ENCODE peak calls at places on chromosomes 3 and 15, in nine cellular contexts. One of them, this sample, is unnamed.

GRCh38 chr3:127420825-127421224 is 133.0 kb upstream of the PRR20G start:
- DNase-seq in stimulated activated CD4-positive, alpha-beta T cell treated with anti-CD3 and anti-CD28 coated beads, TNF-alpha, amount 100 ng/mL, for 1 hour: no peak
- DNase-seq in CD8-positive, alpha-beta T cell: no peak
- DNase-seq in NCI-H1417: no peak
- DNase-seq in A549: no peak
- DNase-seq in ascending aorta: no peak
- DNase-seq in AG20443: no peak
- DNase-seq in activated CD8-positive, alpha-beta memory T cell treated with anti-CD3 and anti-CD28 coated beads for 48 hours: no peak
- DNase-seq in posterior vena cava: peak; percentile 62
- DNase-seq in this sample: no peak

GRCh38 chr3:186653984-186654383 is 11.8 kb upstream of the HRG start:
- DNase-seq in posterior vena cava: no peak
- DNase-seq in NCI-H1417: no peak
- DNase-seq in A549: peak; percentile 15
- DNase-seq in stimulated activated CD4-positive, alpha-beta T cell treated with anti-CD3 and anti-CD28 coated beads, TNF-alpha, amount 100 ng/mL, for 1 hour: no peak
- DNase-seq in ascending aorta: no peak
- DNase-seq in AG20443: peak; percentile 17
- DNase-seq in activated CD8-positive, alpha-beta memory T cell treated with anti-CD3 and anti-CD28 coated beads for 48 hours: no peak
- DNase-seq in CD8-positive, alpha-beta T cell: no peak
- DNase-seq in this sample: no peak

GRCh38 chr15:67953286-67953685 is 100.8 kb upstream of the PIAS1 start:
- DNase-seq in NCI-H1417: no peak
- DNase-seq in stimulated activated CD4-positive, alpha-beta T cell treated with anti-CD3 and anti-CD28 coated beads, TNF-alpha, amount 100 ng/mL, for 1 hour: no peak
- DNase-seq in ascending aorta: no peak
- DNase-seq in posterior vena cava: no peak
- DNase-seq in AG20443: no peak
- DNase-seq in activated CD8-positive, alpha-beta memory T cell treated with anti-CD3 and anti-CD28 coated beads for 48 hours: no peak
- DNase-seq in A549: no peak
- DNase-seq in CD8-positive, alpha-beta T cell: no peak
- DNase-seq in this sample: no peak

GRCh38 chr3:188503647-188504046 is 349.7 kb downstream of the LPP start:
- DNase-seq in NCI-H1417: no peak
- DNase-seq in A549: no peak
- DNase-seq in stimulated activated CD4-positive, alpha-beta T cell treated with anti-CD3 and anti-CD28 coated beads, TNF-alpha, amount 100 ng/mL, for 1 hour: no peak
- DNase-seq in CD8-positive, alpha-beta T cell: no peak
- DNase-seq in posterior vena cava: no peak
- DNase-seq in AG20443: no peak
- DNase-seq in activated CD8-positive, alpha-beta memory T cell treated with anti-CD3 and anti-CD28 coated beads for 48 hours: no peak
- DNase-seq in ascending aorta: no peak
- DNase-seq in this sample: no peak

GRCh38 chr3:14274999-14275961 is 96.7 kb downstream of the LSM3 start:
- DNase-seq in ascending aorta: no peak
- DNase-seq in AG20443: no peak
- DNase-seq in NCI-H1417: peak; percentile 2
- DNase-seq in stimulated activated CD4-positive, alpha-beta T cell treated with anti-CD3 and anti-CD28 coated beads, TNF-alpha, amount 100 ng/mL, for 1 hour: no peak
- DNase-seq in activated CD8-positive, alpha-beta memory T cell treated with anti-CD3 and anti-CD28 coated beads for 48 hours: no peak
- DNase-seq in A549: no peak
- DNase-seq in posterior vena cava: no peak
- DNase-seq in CD8-positive, alpha-beta T cell: no peak
- DNase-seq in this sample: no peak

GRCh38 chr3:8204846-8205624 is 296.6 kb upstream of the LMCD1 start:
- DNase-seq in posterior vena cava: no peak
- DNase-seq in AG20443: peak; percentile 53
- DNase-seq in stimulated activated CD4-positive, alpha-beta T cell treated with anti-CD3 and anti-CD28 coated beads, TNF-alpha, amount 100 ng/mL, for 1 hour: no peak
- DNase-seq in A549: no peak
- DNase-seq in activated CD8-positive, alpha-beta memory T cell treated with anti-CD3 and anti-CD28 coated beads for 48 hours: no peak
- DNase-seq in CD8-positive, alpha-beta T cell: no peak
- DNase-seq in NCI-H1417: no peak
- DNase-seq in ascending aorta: no peak
- DNase-seq in this sample: no peak

GRCh38 chr15:55879181-55879580 is 114.2 kb downstream of the NEDD4 start:
- DNase-seq in activated CD8-positive, alpha-beta memory T cell treated with anti-CD3 and anti-CD28 coated beads for 48 hours: no peak
- DNase-seq in posterior vena cava: no peak
- DNase-seq in NCI-H1417: no peak
- DNase-seq in CD8-positive, alpha-beta T cell: no peak
- DNase-seq in ascending aorta: no peak
- DNase-seq in A549: no peak
- DNase-seq in AG20443: peak; percentile 15
- DNase-seq in stimulated activated CD4-positive, alpha-beta T cell treated with anti-CD3 and anti-CD28 coated beads, TNF-alpha, amount 100 ng/mL, for 1 hour: no peak
- DNase-seq in this sample: no peak

GRCh38 chr3:119700269-119700919 is 2.4 kb upstream of the CFAP91 start:
- DNase-seq in activated CD8-positive, alpha-beta memory T cell treated with anti-CD3 and anti-CD28 coated beads for 48 hours: no peak
- DNase-seq in posterior vena cava: no peak
- DNase-seq in stimulated activated CD4-positive, alpha-beta T cell treated with anti-CD3 and anti-CD28 coated beads, TNF-alpha, amount 100 ng/mL, for 1 hour: no peak
- DNase-seq in AG20443: no peak
- DNase-seq in ascending aorta: no peak
- DNase-seq in A549: no peak
- DNase-seq in CD8-positive, alpha-beta T cell: peak; percentile 6
- DNase-seq in NCI-H1417: no peak
- DNase-seq in this sample: no peak

GRCh38 chr3:9196009-9196408 is 53.4 kb downstream of the SRGAP3 start:
- DNase-seq in A549: no peak
- DNase-seq in activated CD8-positive, alpha-beta memory T cell treated with anti-CD3 and anti-CD28 coated beads for 48 hours: no peak
- DNase-seq in CD8-positive, alpha-beta T cell: no peak
- DNase-seq in AG20443: no peak
- DNase-seq in NCI-H1417: peak; percentile 23
- DNase-seq in stimulated activated CD4-positive, alpha-beta T cell treated with anti-CD3 and anti-CD28 coated beads, TNF-alpha, amount 100 ng/mL, for 1 hour: no peak
- DNase-seq in ascending aorta: no peak
- DNase-seq in posterior vena cava: no peak
- DNase-seq in this sample: no peak

GRCh38 chr3:101624857-101625256 is 50.9 kb downstream of the PCNP start:
- DNase-seq in CD8-positive, alpha-beta T cell: no peak
- DNase-seq in stimulated activated CD4-positive, alpha-beta T cell treated with anti-CD3 and anti-CD28 coated beads, TNF-alpha, amount 100 ng/mL, for 1 hour: no peak
- DNase-seq in posterior vena cava: peak; percentile 40
- DNase-seq in A549: no peak
- DNase-seq in NCI-H1417: no peak
- DNase-seq in ascending aorta: no peak
- DNase-seq in AG20443: no peak
- DNase-seq in activated CD8-positive, alpha-beta memory T cell treated with anti-CD3 and anti-CD28 coated beads for 48 hours: no peak
- DNase-seq in this sample: no peak

GRCh38 chr15:74406992-74407705 is 26.6 kb downstream of the SEMA7A start:
- DNase-seq in stimulated activated CD4-positive, alpha-beta T cell treated with anti-CD3 and anti-CD28 coated beads, TNF-alpha, amount 100 ng/mL, for 1 hour: no peak
- DNase-seq in AG20443: peak; percentile 97
- DNase-seq in ascending aorta: no peak
- DNase-seq in activated CD8-positive, alpha-beta memory T cell treated with anti-CD3 and anti-CD28 coated beads for 48 hours: no peak
- DNase-seq in NCI-H1417: no peak
- DNase-seq in posterior vena cava: no peak
- DNase-seq in A549: peak; percentile 31
- DNase-seq in CD8-positive, alpha-beta T cell: no peak
- DNase-seq in this sample: no peak

GRCh38 chr15:62135532-62136134 is 29.5 kb downstream of the C2CD4B start:
- DNase-seq in stimulated activated CD4-positive, alpha-beta T cell treated with anti-CD3 and anti-CD28 coated beads, TNF-alpha, amount 100 ng/mL, for 1 hour: no peak
- DNase-seq in NCI-H1417: no peak
- DNase-seq in A549: no peak
- DNase-seq in activated CD8-positive, alpha-beta memory T cell treated with anti-CD3 and anti-CD28 coated beads for 48 hours: no peak
- DNase-seq in AG20443: no peak
- DNase-seq in posterior vena cava: no peak
- DNase-seq in CD8-positive, alpha-beta T cell: no peak
- DNase-seq in ascending aorta: no peak
- DNase-seq in this sample: no peak

GRCh38 chr15:56989411-56989924 is 71.0 kb downstream of the TCF12 start:
- DNase-seq in A549: no peak
- DNase-seq in AG20443: no peak
- DNase-seq in posterior vena cava: no peak
- DNase-seq in ascending aorta: no peak
- DNase-seq in CD8-positive, alpha-beta T cell: no peak
- DNase-seq in NCI-H1417: no peak
- DNase-seq in activated CD8-positive, alpha-beta memory T cell treated with anti-CD3 and anti-CD28 coated beads for 48 hours: no peak
- DNase-seq in stimulated activated CD4-positive, alpha-beta T cell treated with anti-CD3 and anti-CD28 coated beads, TNF-alpha, amount 100 ng/mL, for 1 hour: no peak
- DNase-seq in this sample: no peak

GRCh38 chr15:62334581-62334980 is 169.5 kb upstream of the C2CD4B start:
- DNase-seq in NCI-H1417: no peak
- DNase-seq in activated CD8-positive, alpha-beta memory T cell treated with anti-CD3 and anti-CD28 coated beads for 48 hours: no peak
- DNase-seq in stimulated activated CD4-positive, alpha-beta T cell treated with anti-CD3 and anti-CD28 coated beads, TNF-alpha, amount 100 ng/mL, for 1 hour: no peak
- DNase-seq in A549: no peak
- DNase-seq in ascending aorta: no peak
- DNase-seq in AG20443: no peak
- DNase-seq in posterior vena cava: no peak
- DNase-seq in CD8-positive, alpha-beta T cell: no peak
- DNase-seq in this sample: no peak

GRCh38 chr3:120648290-120648689 is 33.7 kb downstream of the HGD start:
- DNase-seq in ascending aorta: no peak
- DNase-seq in posterior vena cava: no peak
- DNase-seq in A549: no peak
- DNase-seq in AG20443: peak; percentile 19
- DNase-seq in NCI-H1417: no peak
- DNase-seq in stimulated activated CD4-positive, alpha-beta T cell treated with anti-CD3 and anti-CD28 coated beads, TNF-alpha, amount 100 ng/mL, for 1 hour: no peak
- DNase-seq in CD8-positive, alpha-beta T cell: no peak
- DNase-seq in activated CD8-positive, alpha-beta memory T cell treated with anti-CD3 and anti-CD28 coated beads for 48 hours: no peak
- DNase-seq in this sample: no peak

GRCh38 chr3:153138267-153139210 is 23.5 kb upstream of the RAP2B start:
- DNase-seq in posterior vena cava: no peak
- DNase-seq in stimulated activated CD4-positive, alpha-beta T cell treated with anti-CD3 and anti-CD28 coated beads, TNF-alpha, amount 100 ng/mL, for 1 hour: peak; percentile 4
- DNase-seq in NCI-H1417: peak; percentile 28
- DNase-seq in activated CD8-positive, alpha-beta memory T cell treated with anti-CD3 and anti-CD28 coated beads for 48 hours: peak; percentile 34
- DNase-seq in ascending aorta: peak; percentile 53
- DNase-seq in A549: peak; percentile 74
- DNase-seq in CD8-positive, alpha-beta T cell: no peak
- DNase-seq in AG20443: peak; percentile 77
- DNase-seq in this sample: peak; percentile 53

GRCh38 chr3:188458761-188459160 is 304.8 kb downstream of the LPP start:
- DNase-seq in AG20443: no peak
- DNase-seq in A549: no peak
- DNase-seq in stimulated activated CD4-positive, alpha-beta T cell treated with anti-CD3 and anti-CD28 coated beads, TNF-alpha, amount 100 ng/mL, for 1 hour: no peak
- DNase-seq in ascending aorta: no peak
- DNase-seq in activated CD8-positive, alpha-beta memory T cell treated with anti-CD3 and anti-CD28 coated beads for 48 hours: no peak
- DNase-seq in NCI-H1417: no peak
- DNase-seq in CD8-positive, alpha-beta T cell: no peak
- DNase-seq in posterior vena cava: no peak
- DNase-seq in this sample: no peak

This sample was measured in Right ventricle myocardium superior.